ENCODE peak calls at places on chromosome 7, in five cellular contexts. L, K, X, U and J are unnamed samples.

GRCh38 chr7:19215421-19215820 is 70.2 kb upstream of the FERD3L start:
- DNase-seq in L (no peak), K (no peak), X (no peak), U (no peak), J (peak; percentile 54)

GRCh38 chr7:73436031-73436929 is 2.7 kb downstream of the FZD9 start:
- DNase-seq in L (no peak), K (no peak), X (no peak), U (no peak), J (no peak)

GRCh38 chr7:25854608-25855497 is 297.1 kb upstream of the NFE2L3 start:
- DNase-seq in L (peak; percentile 99), K (no peak), X (no peak), U (no peak), J (peak; percentile 98)

GRCh38 chr7:117827861-117828260 is 45.4 kb downstream of the CTTNBP2 start:
- DNase-seq in L (peak; percentile 46), K (no peak), X (no peak), U (no peak), J (peak; percentile 73)

GRCh38 chr7:82472966-82473365 is 29.4 kb upstream of the CACNA2D1 start:
- DNase-seq in L (no peak), K (no peak), X (no peak), U (no peak), J (no peak)

GRCh38 chr7:138603549-138604324 is 97.4 kb downstream of the SVOPL start:
- DNase-seq in L (no peak), K (no peak), X (no peak), U (no peak), J (no peak)

GRCh38 chr7:73521636-73522080 is 435 bp downstream of the BAZ1B start:
- DNase-seq in L (peak; percentile 49), K (no peak), X (no peak), U (peak; percentile 85), J (no peak)

GRCh38 chr7:39539816-39540215 is 26.4 kb upstream of the YAE1 start:
- DNase-seq in L (no peak), K (no peak), X (no peak), U (no peak), J (no peak)

GRCh38 chr7:157397751-157398691 is 61.2 kb downstream of the DNAJB6 start:
- DNase-seq in L (peak; percentile 57), K (no peak), X (no peak), U (peak; percentile 52), J (no peak)

GRCh38 chr7:102093599-102094001 is 193.1 kb upstream of the SH2B2 start:
- DNase-seq in L (no peak), K (no peak), X (no peak), U (no peak), J (no peak)

GRCh38 chr7:7554647-7555575 is 11.8 kb upstream of the MIOS start:
- DNase-seq in L (no peak), K (no peak), X (no peak), U (no peak), J (no peak)

GRCh38 chr7:82677493-82677892 is 233.9 kb upstream of the CACNA2D1 start:
- DNase-seq in L (no peak), K (no peak), X (no peak), U (no peak), J (no peak)

GRCh38 chr7:105261689-105262088 is 127.0 kb downstream of the SRPK2 start:
- DNase-seq in L (peak; percentile 54), K (no peak), X (no peak), U (no peak), J (no peak)

GRCh38 chr7:10889266-10889898 is 84.3 kb upstream of the PHF14 start:
- DNase-seq in L (peak; percentile 70), K (peak; percentile 15), X (peak; percentile 2), U (peak; percentile 75), J (peak; percentile 23)

GRCh38 chr7:39252916-39253315 is 275.2 kb downstream of the POU6F2 start:
- DNase-seq in L (no peak), K (no peak), X (no peak), U (no peak), J (peak; percentile 10)

GRCh38 chr7:128351296-128352123 is 7.8 kb upstream of the RBM28 start:
- DNase-seq in L (no peak), K (no peak), X (no peak), U (no peak), J (no peak)

GRCh38 chr7:90951229-90951628 is 313.0 kb upstream of the FZD1 start:
- DNase-seq in L (no peak), K (no peak), X (no peak), U (no peak), J (no peak)

GRCh38 chr7:1968397-1969111 is 264.2 kb downstream of the MAD1L1 start:
- DNase-seq in L (no peak), K (no peak), X (no peak), U (no peak), J (no peak)

GRCh38 chr7:155291045-155291530 is 6.6 kb upstream of the INSIG1 start:
- DNase-seq in L (peak; percentile 32), K (no peak), X (no peak), U (no peak), J (no peak)

GRCh38 chr7:117220836-117221235 is 102.0 kb downstream of the WNT2 start:
- DNase-seq in L (no peak), K (no peak), X (no peak), U (no peak), J (no peak)

GRCh38 chr7:140005754-140006503 is 56.8 kb downstream of the PARP12 start:
- DNase-seq in L (peak; percentile 32), K (no peak), X (no peak), U (no peak), J (no peak)

GRCh38 chr7:85469446-85469970 is 282.7 kb upstream of the SEMA3D start:
- DNase-seq in L (no peak), K (no peak), X (no peak), U (no peak), J (no peak)

GRCh38 chr7:29557954-29558353 is 5.7 kb upstream of the PRR15 start:
- DNase-seq in L (peak; percentile 41), K (no peak), X (no peak), U (no peak), J (no peak)

GRCh38 chr7:79064187-79064823 is 389.2 kb downstream of the MAGI2 start:
- DNase-seq in L (no peak), K (no peak), X (no peak), U (no peak), J (no peak)

GRCh38 chr7:79060498-79060897 is 393.0 kb downstream of the MAGI2 start:
- DNase-seq in L (no peak), K (no peak), X (no peak), U (no peak), J (no peak)

GRCh38 chr7:79063019-79063698 is 390.3 kb downstream of the MAGI2 start:
- DNase-seq in L (no peak), K (no peak), X (no peak), U (no peak), J (no peak)
- TF ChIP-seq CTCF in L (peak; percentile 19), K (peak; percentile 12), X (no peak), U (no peak), J (peak; percentile 37)

GRCh38 chr7:143906176-143906575 is 4.2 kb upstream of the TCAF1 start:
- DNase-seq in L (no peak), K (no peak), X (no peak), U (no peak), J (no peak)

GRCh38 chr7:143901360-143901709 is 641 bp downstream of the TCAF1 start:
- DNase-seq in L (peak; percentile 51), K (no peak), X (no peak), U (no peak), J (no peak)

GRCh38 chr7:143900230-143900766 is 1.7 kb downstream of the TCAF1 start:
- DNase-seq in L (peak; percentile 61), K (no peak), X (no peak), U (no peak), J (no peak)

GRCh38 chr7:143898810-143899209 is 3.2 kb downstream of the TCAF1 start:
- DNase-seq in L (no peak), K (no peak), X (no peak), U (no peak), J (no peak)

DNA sequence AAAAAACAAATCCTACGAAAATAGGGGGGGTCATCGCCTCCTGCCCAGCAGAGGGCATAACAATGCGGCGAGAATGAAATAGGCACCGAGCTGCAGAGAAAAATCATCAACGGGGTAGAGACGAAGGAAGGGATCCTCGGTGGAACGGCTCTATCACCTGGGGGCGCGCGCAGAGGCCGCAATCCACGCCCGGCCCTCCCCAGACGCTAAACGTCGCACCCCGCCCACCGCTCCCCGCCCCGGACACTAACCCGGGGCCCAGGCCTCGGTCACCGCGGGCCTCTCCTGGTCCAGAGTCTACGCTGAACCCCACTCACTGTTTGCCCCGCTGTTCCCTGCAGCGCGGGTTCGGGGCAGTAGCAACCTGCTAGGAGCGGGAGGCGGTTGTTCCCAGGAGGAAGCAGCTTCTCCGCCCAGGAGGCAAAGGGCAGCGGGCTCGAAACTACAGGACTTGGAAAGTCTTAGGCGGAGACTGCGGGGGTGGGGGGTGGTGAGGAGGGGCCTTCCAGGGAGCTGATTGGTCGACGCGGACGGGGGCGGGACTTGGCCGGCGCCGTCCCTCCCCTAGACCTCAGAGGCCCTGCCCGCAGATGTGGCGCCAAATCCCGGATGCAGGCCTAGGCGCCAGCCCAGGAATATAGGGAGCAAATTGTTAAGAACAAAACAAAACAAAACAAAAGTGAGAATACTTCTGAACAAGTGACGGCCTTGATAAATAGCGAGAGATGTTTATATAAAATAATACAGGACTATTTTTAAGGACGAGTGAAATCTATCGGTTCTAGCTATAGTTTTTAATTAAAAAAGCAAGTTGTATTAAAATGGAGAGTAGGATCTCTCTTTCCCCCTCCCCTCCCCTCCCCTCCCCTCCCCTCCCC is at the start of gene TCAF1:
- DNase-seq in L (peak; percentile 96), K (peak; percentile 92), X (peak; percentile 84), U (peak; percentile 96), J (peak; percentile 75)
- TF ChIP-seq CTCF in L (peak; percentile 41), K (peak; percentile 52), X (peak; percentile 47), U (peak; percentile 19), J (peak; percentile 52)

GRCh38 chr7:27161214-27161720 is 4.1 kb downstream of the HOXA9 start:
- DNase-seq in L (no peak), K (no peak), X (no peak), U (no peak), J (no peak)
- TF ChIP-seq CTCF in L (no peak), K (no peak), X (peak; percentile 1), U (peak; percentile 15), J (no peak)

GRCh38 chr7:3156508-3156907 is 112.8 kb upstream of the CARD11 start:
- DNase-seq in L (no peak), K (no peak), X (no peak), U (no peak), J (no peak)

GRCh38 chr7:3154317-3154716 is 110.7 kb upstream of the CARD11 start:
- DNase-seq in L (no peak), K (no peak), X (no peak), U (no peak), J (no peak)

GRCh38 chr7:3153118-3153517 is 109.5 kb upstream of the CARD11 start:
- DNase-seq in L (no peak), K (peak; percentile 36), X (no peak), U (no peak), J (no peak)

GRCh38 chr7:3152714-3153113 is 109.0 kb upstream of the CARD11 start:
- DNase-seq in L (no peak), K (no peak), X (no peak), U (no peak), J (no peak)

DNA sequence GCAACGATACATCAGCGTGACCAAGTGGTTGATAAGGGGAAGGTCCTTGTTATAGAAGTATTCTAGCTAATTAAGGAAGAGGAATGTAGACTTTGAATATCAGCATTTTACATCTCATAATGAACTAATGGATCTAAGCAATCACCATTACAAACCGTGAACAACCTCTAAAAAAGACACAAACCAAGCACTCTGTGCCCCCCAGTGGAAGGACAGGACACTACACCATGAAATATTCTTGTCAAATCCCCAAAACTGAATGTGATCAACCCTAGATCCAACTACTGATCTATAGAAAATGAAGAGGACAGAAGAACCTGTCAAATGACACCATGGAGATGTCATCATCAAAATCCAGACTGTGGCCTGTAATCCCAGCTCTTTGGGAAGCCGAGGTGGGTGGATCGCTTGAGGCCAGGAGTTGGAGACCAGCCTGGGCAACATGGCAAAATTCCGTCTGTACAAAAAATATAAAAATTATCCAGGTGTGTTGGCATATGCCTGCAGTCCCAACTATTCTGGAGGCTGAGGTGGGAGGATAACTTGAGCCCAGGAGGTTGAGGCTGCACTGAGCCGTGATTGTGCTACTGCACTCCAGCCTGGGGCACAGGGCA is 111.3 kb upstream of the CARD11 start:
- DNase-seq in L (peak; percentile 60), K (no peak), X (peak; percentile 40), U (peak; percentile 74), J (no peak)
- TF ChIP-seq CTCF in L (peak; percentile 75), K (peak; percentile 72), X (peak; percentile 81), U (peak; percentile 62), J (peak; percentile 73)